ENCODE peak calls at places on chromosomes 13 and 19, in four cellular contexts. B is RWPE1, N is cardiac muscle cell, Y is activated B cell treated with CpG ODN at 0.5 μM for 24 hours. H is an unnamed sample.

GRCh38 chr13:50162001-50162400 is 146.8 kb downstream of the KCNRG start:
- DNase-seq in N (no peak), Y (no peak), B (no peak), H (no peak)

GRCh38 chr13:87999141-87999765 is 328.1 kb downstream of the SLITRK5 start:
- DNase-seq in Y (no peak), B (peak), N (peak), H (peak)

GRCh38 chr19:29771708-29772415 is 39.9 kb upstream of the CCNE1 start:
- DNase-seq in B (peak), Y (no peak), N (peak), H (peak)

GRCh38 chr19:57465680-57466381 is 8.9 kb upstream of the VN1R1 start:
- DNase-seq in B (no peak), Y (no peak), N (peak), H (peak)

GRCh38 chr13:100014621-100015020 is 33.0 kb downstream of the ZIC2 start:
- DNase-seq in B (no peak), N (no peak), Y (no peak), H (no peak)

GRCh38 chr13:88472316-88472715 is 801.1 kb downstream of the SLITRK5 start:
- DNase-seq in N (no peak), B (no peak), Y (no peak), H (no peak)

GRCh38 chr13:112670864-112671263 is 19.0 kb upstream of the ATP11A start:
- DNase-seq in Y (no peak), N (no peak), B (no peak), H (no peak)

GRCh38 chr19:40503300-40503699 is 36.5 kb downstream of the SPTBN4 start:
- DNase-seq in Y (no peak), B (no peak), N (no peak), H (no peak)

GRCh38 chr13:113934576-113934975 is 39.3 kb downstream of the C13orf46 start:
- DNase-seq in N (no peak), Y (no peak), B (no peak), H (no peak)

GRCh38 chr19:38514812-38515633 is 81.5 kb downstream of the RYR1 start:
- DNase-seq in Y (peak), N (peak), B (peak), H (peak)

GRCh38 chr13:22454586-22454985 is 726.2 kb upstream of the SGCG start:
- DNase-seq in N (no peak), B (no peak), Y (no peak), H (no peak)

GRCh38 chr19:1401138-1401888 is at the start of gene GAMT:
- DNase-seq in N (peak), Y (peak), B (no peak), H (no peak)

GRCh38 chr13:79194272-79194671 is 211.8 kb downstream of the RBM26 start:
- DNase-seq in Y (no peak), B (no peak), N (no peak), H (no peak)

GRCh38 chr13:111142472-111142871 is 27.4 kb downstream of the ARHGEF7 start:
- DNase-seq in Y (no peak), N (no peak), B (no peak), H (no peak)

GRCh38 chr19:55088543-55089265 is 13.0 kb downstream of the EPS8L1 start:
- DNase-seq in N (peak), Y (peak), B (peak), H (peak)

GRCh38 chr13:114059946-114060860 is 72.2 kb downstream of the RASA3 start:
- DNase-seq in B (no peak), N (no peak), Y (no peak), H (no peak)

GRCh38 chr13:28392428-28392827 is 102.5 kb downstream of the FLT1 start:
- DNase-seq in N (peak), Y (no peak), B (no peak), H (no peak)

GRCh38 chr19:35710784-35711723 is 6.7 kb downstream of the ZBTB32 start:
- DNase-seq in Y (peak), B (no peak), N (no peak), H (no peak)

GRCh38 chr13:41178040-41178439 is 16.3 kb downstream of the KBTBD7 start:
- DNase-seq in B (no peak), Y (no peak), N (peak), H (no peak)

GRCh38 chr19:44755219-44755618 is 6.7 kb downstream of the BCL3 start:
- DNase-seq in Y (no peak), B (no peak), N (no peak), H (no peak)

GRCh38 chr19:20124879-20125278 is 42.1 kb upstream of the ZNF486 start:
- DNase-seq in B (no peak), N (no peak), Y (no peak), H (no peak)

GRCh38 chr19:58328999-58329398 is 2.2 kb downstream of the ZSCAN22 start:
- DNase-seq in B (no peak), Y (no peak), N (no peak), H (no peak)

GRCh38 chr13:50400035-50400726 is 384.9 kb downstream of the KCNRG start:
- DNase-seq in Y (no peak), N (peak), B (no peak), H (peak)

GRCh38 chr13:98416408-98416807 is 160.5 kb downstream of the STK24 start:
- DNase-seq in Y (no peak), N (no peak), B (no peak), H (no peak)

GRCh38 chr19:3243851-3244700 is 19.6 kb downstream of the CELF5 start:
- DNase-seq in B (no peak), Y (no peak), N (peak), H (peak)

DNA sequence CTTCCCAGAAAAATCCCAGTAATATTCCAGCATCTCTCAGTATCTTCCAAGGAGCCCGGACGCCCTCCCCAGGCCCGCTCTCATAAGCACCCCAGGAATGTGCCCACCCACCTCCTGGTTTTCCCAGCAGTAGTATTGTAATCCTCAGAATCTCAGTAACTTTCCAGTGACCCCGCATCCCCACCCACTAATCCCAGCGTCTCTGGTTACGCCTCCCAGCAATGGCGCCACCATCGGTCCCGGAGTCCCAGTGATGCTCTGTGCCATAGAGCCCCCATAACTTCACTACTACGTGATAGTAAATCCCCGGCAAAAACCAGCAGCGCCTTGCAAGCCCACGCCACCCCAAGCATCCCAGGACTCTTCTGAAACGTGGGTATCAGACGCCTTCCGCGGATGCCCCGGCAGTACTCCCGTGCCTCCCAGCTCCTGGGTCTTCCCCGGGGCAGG is 961 bp upstream of the PNPLA6 start:
- DNase-seq in N (peak), Y (no peak), B (peak), H (peak)
- TF ChIP-seq CTCF in N (peak), Y (no peak), B (peak), H (peak)

GRCh38 chr19:18966304-18966703 is 25.3 kb upstream of the HOMER3 start:
- DNase-seq in N (no peak), Y (no peak), B (no peak), H (peak)

GRCh38 chr19:18964121-18964520 is 23.1 kb upstream of the HOMER3 start:
- DNase-seq in N (no peak), Y (no peak), B (no peak), H (no peak)

GRCh38 chr19:18960370-18960769 is 19.4 kb upstream of the HOMER3 start:
- DNase-seq in Y (no peak), N (no peak), B (no peak), H (no peak)

GRCh38 chr19:18967358-18968146 is 26.5 kb upstream of the HOMER3 start:
- DNase-seq in N (peak), B (peak), Y (no peak), H (peak)

DNA sequence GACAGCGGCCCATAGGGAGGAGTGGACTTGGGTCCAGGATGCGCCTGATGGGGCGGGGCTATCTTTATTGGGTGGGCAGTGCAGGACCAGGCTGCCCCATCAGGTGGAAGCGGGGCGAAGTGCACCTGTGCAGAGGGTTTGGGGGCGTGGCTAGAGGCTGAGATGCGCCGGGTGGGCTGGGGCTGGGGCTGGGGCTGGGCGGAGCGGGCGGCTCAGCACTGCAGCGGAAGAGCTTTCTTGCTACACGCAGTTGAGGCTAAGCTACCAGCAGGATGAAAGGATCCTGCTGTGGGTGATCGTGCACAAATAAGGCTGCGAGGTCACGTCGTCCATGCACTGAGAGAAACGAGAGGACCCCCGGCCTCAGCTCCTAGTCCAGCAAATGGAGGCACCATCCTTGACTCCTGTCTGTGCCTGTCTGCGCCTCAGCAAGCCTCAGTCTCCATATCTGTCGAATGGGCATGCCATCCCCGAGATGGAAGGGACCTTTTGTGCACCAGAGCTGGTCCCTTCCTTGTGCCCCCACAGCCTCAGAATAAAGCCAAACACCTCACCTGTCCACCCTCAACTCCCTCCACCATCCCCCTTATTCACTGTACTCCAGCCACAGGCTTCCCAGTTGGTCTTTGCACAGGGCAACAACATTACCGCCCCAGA is 20.9 kb upstream of the HOMER3 start:
- DNase-seq in B (no peak), N (no peak), Y (no peak), H (no peak)
- TF ChIP-seq CTCF in B (no peak), N (no peak), Y (no peak), H (no peak)

GRCh38 chr19:31436121-31436776 is 87.0 kb upstream of the TSHZ3 start:
- DNase-seq in B (no peak), N (peak), Y (no peak), H (no peak)
- TF ChIP-seq CTCF in B (no peak), N (no peak), Y (no peak), H (no peak)

GRCh38 chr19:18543814-18544475 is 572 bp upstream of the FKBP8 start:
- DNase-seq in Y (no peak), B (peak), N (peak), H (peak)
- TF ChIP-seq CTCF in Y (no peak), B (no peak), N (no peak), H (no peak)

GRCh38 chr13:64718116-64718515 is 2512.0 kb downstream of the PCDH9 start:
- DNase-seq in B (no peak), Y (no peak), N (no peak), H (no peak)
- TF ChIP-seq CTCF in B (no peak), Y (no peak), N (no peak), H (no peak)

GRCh38 chr13:36475468-36475867 is 43.2 kb downstream of the CCNA1 start:
- DNase-seq in Y (no peak), N (peak), B (peak), H (peak)
- TF ChIP-seq CTCF in Y (no peak), N (peak), B (no peak), H (peak)